ENCODE peak calls at places on chromosome 2, in six cellular contexts. K is nephron progenitor cell; C is B cell; M is HEK293T; H is right atrium auricular region; D is stimulated activated CD4-positive, alpha-beta T cell treated with anti-CD3 and anti-CD28 coated beads, Interleukin-1b, Interleukin-23, amount 100 ng/mL, for 24 hours. B is an unnamed sample.

GRCh38 chr2:183935005-183935404 is 663.3 kb upstream of the ZNF804A start:
- DNase-seq in K (no peak), C (no peak), M (no peak), H (no peak), D (no peak), B (no peak)

GRCh38 chr2:195118276-195118675 is 538.8 kb upstream of the SLC39A10 start:
- DNase-seq in K (no peak), C (no peak), M (no peak), H (no peak), D (no peak), B (no peak)

GRCh38 chr2:148948865-148949264 is 73.8 kb downstream of the KIF5C start:
- DNase-seq in K (no peak), C (no peak), M (no peak), H (no peak), D (no peak), B (no peak)

GRCh38 chr2:7026740-7027139 is 109.5 kb downstream of the RNF144A start:
- DNase-seq in K (peak), C (no peak), M (no peak), H (no peak), D (no peak), B (no peak)

GRCh38 chr2:58098254-58099096 is 51.9 kb downstream of the VRK2 start:
- DNase-seq in K (no peak), C (no peak), M (no peak), H (no peak), D (no peak), B (no peak)

GRCh38 chr2:11155326-11156059 is at the start of gene SLC66A3:
- DNase-seq in K (no peak), C (peak), M (no peak), H (no peak), D (no peak), B (peak)

GRCh38 chr2:241595600-241596140 is 37.1 kb downstream of the BOK start:
- DNase-seq in K (peak), C (no peak), M (no peak), H (no peak), D (no peak), B (no peak)

GRCh38 chr2:96408631-96409542 is 73.3 kb downstream of the NCAPH start:
- DNase-seq in K (no peak), C (no peak), M (no peak), H (peak), D (no peak), B (peak)

GRCh38 chr2:135246856-135247255 is 194.8 kb downstream of the RAB3GAP1 start:
- DNase-seq in K (no peak), C (no peak), M (no peak), H (no peak), D (no peak), B (no peak)

GRCh38 chr2:149955201-149955600 is 367.6 kb upstream of the MMADHC start:
- DNase-seq in K (no peak), C (no peak), M (no peak), H (no peak), D (no peak), B (no peak)

GRCh38 chr2:45898819-45899218 is 247.3 kb downstream of the PRKCE start:
- DNase-seq in K (no peak), C (no peak), M (no peak), H (no peak), D (no peak), B (no peak)

GRCh38 chr2:121650554-121650930 is 1.3 kb upstream of the CLASP1 start:
- DNase-seq in K (no peak), C (peak), M (peak), H (no peak), D (no peak), B (peak)

GRCh38 chr2:158967114-158967730 is 1.2 kb upstream of the TANC1 start:
- DNase-seq in K (peak), C (no peak), M (peak), H (no peak), D (no peak), B (no peak)

GRCh38 chr2:241586564-241587264 is 28.2 kb downstream of the BOK start:
- DNase-seq in K (no peak), C (no peak), M (no peak), H (no peak), D (no peak), B (no peak)

GRCh38 chr2:156147594-156148330 is 184.8 kb downstream of the NR4A2 start:
- DNase-seq in K (no peak), C (no peak), M (no peak), H (no peak), D (no peak), B (no peak)

GRCh38 chr2:50953021-50953420 is 78.9 kb downstream of the NRXN1 start:
- DNase-seq in K (no peak), C (no peak), M (no peak), H (no peak), D (no peak), B (no peak)

GRCh38 chr2:193695367-193695766 is 1500.6 kb upstream of the TMEFF2 start:
- DNase-seq in K (no peak), C (no peak), M (peak), H (no peak), D (no peak), B (no peak)

GRCh38 chr2:162261032-162261945 is 18.0 kb upstream of the FAP start:
- DNase-seq in K (no peak), C (no peak), M (no peak), H (peak), D (no peak), B (no peak)

GRCh38 chr2:191617589-191617988 is 60.3 kb upstream of the NABP1 start:
- DNase-seq in K (no peak), C (peak), M (no peak), H (no peak), D (no peak), B (no peak)

GRCh38 chr2:106575955-106576354 is 88.8 kb downstream of the CD8B2 start:
- DNase-seq in K (peak), C (no peak), M (no peak), H (no peak), D (no peak), B (peak)

GRCh38 chr2:46643493-46643892 is 164.1 kb downstream of the TMEM247 start:
- DNase-seq in K (no peak), C (no peak), M (peak), H (no peak), D (no peak), B (no peak)

GRCh38 chr2:148965596-148966431 is 72.7 kb upstream of the LYPD6B start:
- DNase-seq in K (no peak), C (no peak), M (no peak), H (no peak), D (no peak), B (no peak)

GRCh38 chr2:59770651-59771050 is 782.8 kb downstream of the BCL11A start:
- DNase-seq in K (no peak), C (no peak), M (no peak), H (no peak), D (no peak), B (no peak)

GRCh38 chr2:44941551-44942234 is at the start of gene SIX3:
- DNase-seq in K (no peak), C (peak), M (no peak), H (no peak), D (no peak), B (peak)

GRCh38 chr2:132923787-132924186 is 253.8 kb upstream of the LYPD1 start:
- DNase-seq in K (no peak), C (no peak), M (no peak), H (no peak), D (no peak), B (no peak)

GRCh38 chr2:167293172-167293781 is 405.0 kb downstream of the XIRP2 start:
- DNase-seq in K (peak), C (peak), M (peak), H (no peak), D (no peak), B (peak)

GRCh38 chr2:25257032-25257455 is 84.7 kb downstream of the DNMT3A start:
- DNase-seq in K (no peak), C (no peak), M (no peak), H (no peak), D (no peak), B (no peak)

GRCh38 chr2:216113572-216113971 is 4.4 kb downstream of the XRCC5 start:
- DNase-seq in K (no peak), C (no peak), M (no peak), H (no peak), D (no peak), B (no peak)

GRCh38 chr2:136582631-136583205 is 182.6 kb upstream of the THSD7B start:
- DNase-seq in K (peak), C (peak), M (peak), H (no peak), D (no peak), B (peak)

GRCh38 chr2:85753525-85754312 is at the start of gene ATOH8:
- DNase-seq in K (peak), C (peak), M (peak), H (peak), D (no peak), B (peak)

GRCh38 chr2:8306530-8307351 is 375.1 kb upstream of the ID2 start:
- DNase-seq in K (no peak), C (no peak), M (no peak), H (peak), D (no peak), B (no peak)

GRCh38 chr2:103172821-103173220 is 411.0 kb downstream of the TMEM182 start:
- DNase-seq in K (no peak), C (no peak), M (no peak), H (no peak), D (no peak), B (no peak)

B was measured in neuronal stem cell.